ENCODE peak calls at places on chromosomes 3 and 15, in six cellular contexts. M is epithelial cell of esophagus, S is GM12865, Y is nephron progenitor cell, N is NCI-H748 treated with DMSO at 0.1 percent for 48 hours, Z is fibroblast of the conjunctiva. O is an unnamed sample.

GRCh38 chr3:161221881-161222600 is 930 bp downstream of the NMD3 start:
- DNase-seq in M (peak), S (peak), Y (peak), N (no peak), Z (no peak), O (no peak)

GRCh38 chr15:74290645-74291044 is 54.5 kb downstream of the CCDC33 start:
- DNase-seq in M (no peak), S (peak), Y (no peak), N (no peak), Z (no peak), O (no peak)

GRCh38 chr3:189394599-189395121 is 222.9 kb downstream of the TPRG1 start:
- DNase-seq in M (no peak), S (peak), Y (no peak), N (peak), Z (no peak), O (no peak)

GRCh38 chr3:124569761-124570160 is 160.5 kb upstream of the UMPS start:
- DNase-seq in M (no peak), S (no peak), Y (no peak), N (no peak), Z (no peak), O (no peak)

GRCh38 chr3:60779637-60780036 is 471.6 kb downstream of the FHIT start:
- DNase-seq in M (no peak), S (no peak), Y (no peak), N (no peak), Z (no peak), O (no peak)

GRCh38 chr3:29152379-29152778 is 128.5 kb upstream of the RBMS3 start:
- DNase-seq in M (no peak), S (no peak), Y (no peak), N (no peak), Z (no peak), O (no peak)

GRCh38 chr3:106825962-106826605 is 551.2 kb upstream of the CCDC54 start:
- DNase-seq in M (peak), S (no peak), Y (no peak), N (no peak), Z (no peak), O (peak)

GRCh38 chr3:20798666-20799065 is 612.7 kb upstream of the SGO1 start:
- DNase-seq in M (no peak), S (no peak), Y (no peak), N (no peak), Z (no peak), O (no peak)

GRCh38 chr3:15313461-15313860 is 18.9 kb downstream of the SH3BP5 start:
- DNase-seq in M (no peak), S (no peak), Y (no peak), N (no peak), Z (no peak), O (no peak)

GRCh38 chr3:143239026-143239425 is 119.5 kb downstream of the CHST2 start:
- DNase-seq in M (no peak), S (no peak), Y (no peak), N (no peak), Z (no peak), O (no peak)

GRCh38 chr3:150324825-150325224 is 83.3 kb upstream of the TSC22D2 start:
- DNase-seq in M (peak), S (no peak), Y (no peak), N (no peak), Z (no peak), O (no peak)

GRCh38 chr15:74954515-74954914 is 2.1 kb downstream of the RPP25 start:
- DNase-seq in M (no peak), S (no peak), Y (no peak), N (no peak), Z (no peak), O (no peak)

GRCh38 chr3:172625404-172625803 is 85.5 kb downstream of the NCEH1 start:
- DNase-seq in M (peak), S (no peak), Y (no peak), N (no peak), Z (no peak), O (no peak)

GRCh38 chr3:57006048-57006709 is 54.3 kb upstream of the SPATA12 start:
- DNase-seq in M (peak), S (no peak), Y (peak), N (peak), Z (no peak), O (no peak)

GRCh38 chr3:41608267-41608822 is 353.6 kb downstream of the ULK4 start:
- DNase-seq in M (no peak), S (peak), Y (no peak), N (no peak), Z (no peak), O (no peak)

GRCh38 chr15:26146162-26146561 is 283.0 kb upstream of the ATP10A start:
- DNase-seq in M (no peak), S (no peak), Y (no peak), N (peak), Z (no peak), O (no peak)

GRCh38 chr3:100041328-100041749 is 73.0 kb downstream of the FILIP1L start:
- DNase-seq in M (peak), S (no peak), Y (no peak), N (no peak), Z (peak), O (no peak)

GRCh38 chr15:88241060-88241459 is 15.5 kb downstream of the NTRK3 start:
- DNase-seq in M (no peak), S (no peak), Y (no peak), N (no peak), Z (no peak), O (no peak)

GRCh38 chr15:82789491-82789890 is 16.4 kb downstream of the FSD2 start:
- DNase-seq in M (no peak), S (no peak), Y (no peak), N (no peak), Z (no peak), O (no peak)

GRCh38 chr15:63597033-63597790 is at the start of gene FBXL22:
- DNase-seq in M (no peak), S (no peak), Y (no peak), N (no peak), Z (no peak), O (no peak)

GRCh38 chr3:153242900-153243299 is 80.9 kb downstream of the RAP2B start:
- DNase-seq in M (peak), S (no peak), Y (no peak), N (no peak), Z (no peak), O (no peak)

GRCh38 chr3:147390589-147391569 is 15.5 kb downstream of the ZIC4 start:
- DNase-seq in M (no peak), S (no peak), Y (no peak), N (no peak), Z (no peak), O (no peak)